ENCODE peak calls at places on chromosome 3, in ten cellular contexts. G is kidney epithelial cell, T is lower lobe of right lung, V is cardiac muscle cell, Q is cardiac fibroblast, L is skeletal muscle cell, U is heart left ventricle, Z is transverse colon, Y is GM12865, B is psoas muscle. K is an unnamed sample.

GRCh38 chr3:53804697-53805462 is 41.3 kb downstream of the CHDH start:
- DNase-seq in Q (peak; percentile 52), G (peak; percentile 55), B (no peak), V (peak; percentile 61), Y (peak; percentile 36), Z (no peak), T (no peak), U (no peak), L (no peak), K (no peak)

GRCh38 chr3:193594946-193595689 is 2.1 kb downstream of the OPA1 start:
- DNase-seq in T (no peak), Z (no peak), B (no peak), G (no peak), Y (no peak), V (peak; percentile 17), Q (peak; percentile 36), L (no peak), U (no peak), K (no peak)

GRCh38 chr3:14178247-14179113 is at the start of the genes LSM3 and XPC:
- DNase-seq in Y (peak; percentile 99), Z (peak; percentile 98), U (peak; percentile 96), G (peak; percentile 93), Q (peak; percentile 100), T (peak; percentile 97), V (peak; percentile 99), B (peak; percentile 97), L (peak; percentile 96), K (peak; percentile 95)

GRCh38 chr3:196341142-196341541 is 3.0 kb upstream of the TM4SF19 start:
- DNase-seq in T (no peak), Q (peak; percentile 80), Z (no peak), G (no peak), L (peak; percentile 43), Y (no peak), V (peak; percentile 61), B (no peak), U (no peak), K (no peak)

GRCh38 chr3:107142171-107142570 is 235.1 kb upstream of the CCDC54 start:
- DNase-seq in V (no peak), L (no peak), Z (no peak), B (no peak), T (no peak), U (no peak), Q (no peak), G (no peak), Y (no peak), K (no peak)

GRCh38 chr3:72820405-72820804 is 27.8 kb downstream of the SHQ1 start:
- DNase-seq in Q (peak; percentile 79), B (no peak), G (no peak), Z (peak; percentile 31), L (peak; percentile 65), U (peak; percentile 58), Y (peak; percentile 44), T (no peak), V (peak; percentile 81), K (no peak)

GRCh38 chr3:183253364-183253960 is 409 bp downstream of the B3GNT5 start:
- DNase-seq in Z (peak; percentile 68), G (no peak), L (no peak), Q (peak; percentile 73), V (peak; percentile 86), B (peak; percentile 80), Y (no peak), T (peak; percentile 88), U (peak; percentile 81), K (no peak)

GRCh38 chr3:46993292-46993691 is 13.8 kb downstream of the NBEAL2 start:
- DNase-seq in T (no peak), Q (no peak), Y (no peak), Z (no peak), L (no peak), V (no peak), B (no peak), U (no peak), G (no peak), K (no peak)

DNA sequence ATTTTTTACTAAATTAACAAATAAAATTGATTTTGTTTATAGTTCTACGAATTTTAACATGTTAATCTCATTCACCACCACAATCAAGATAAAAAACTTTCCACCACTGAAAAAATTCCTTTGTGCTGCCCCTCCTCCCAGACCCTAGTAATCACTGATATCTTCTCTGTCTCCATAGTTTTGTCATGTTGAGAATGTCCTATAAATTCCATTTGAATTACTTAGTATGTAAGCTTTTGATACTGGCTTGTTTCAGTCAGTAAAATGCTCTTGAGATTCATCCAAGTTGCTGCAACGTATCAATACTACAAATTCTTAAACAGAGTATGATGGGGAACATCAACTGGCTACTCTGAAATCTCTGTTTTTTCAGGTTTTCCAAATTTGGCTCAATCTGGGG is 129.6 kb downstream of the CTNNB1 start:
- DNase-seq in T (no peak), U (no peak), Y (no peak), Q (peak; percentile 47), B (no peak), Z (no peak), G (no peak), V (peak; percentile 36), L (no peak), K (no peak)
- H3K4me3 ChIP-seq in T (no peak overlapping the region), U (no peak overlapping the region), Y (no peak overlapping the region), Q (no peak overlapping the region), B (no peak overlapping the region), Z (no peak overlapping the region), G (no peak overlapping the region), V (no peak overlapping the region), L (no peak overlapping the region), K (no peak overlapping the region)

DNA sequence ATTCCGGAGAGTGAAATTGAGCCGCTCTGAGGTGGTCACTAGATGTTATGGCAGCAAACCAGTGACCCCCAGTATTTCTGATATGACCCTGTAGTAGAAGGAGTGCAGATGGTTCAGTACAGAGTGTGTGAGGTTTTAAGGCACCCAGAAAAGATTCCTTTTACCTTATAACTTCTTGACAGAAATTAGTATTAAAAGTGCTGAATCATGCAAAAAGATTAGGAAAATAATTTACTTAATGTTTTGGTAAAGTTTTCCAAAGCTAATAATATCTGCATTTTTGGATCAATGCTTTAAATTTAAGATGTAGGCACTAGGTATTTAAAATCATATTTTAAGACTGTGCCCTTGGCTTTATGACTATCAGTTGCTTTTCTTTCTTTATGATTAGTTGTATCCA is 241.8 kb upstream of the TOPAZ1 start:
- DNase-seq in V (no peak), U (no peak), Q (no peak), Y (no peak), G (no peak), Z (no peak), L (no peak), B (no peak), T (no peak), K (no peak)
- H3K4me3 ChIP-seq in V (no peak overlapping the region), U (no peak overlapping the region), Q (peak overlapping the region; percentile 77), Y (peak overlapping the region; percentile 69), G (peak overlapping the region; percentile 86), Z (no peak overlapping the region), L (peak overlapping the region; percentile 80), B (no peak overlapping the region), T (peak overlapping the region; percentile 59), K (no peak overlapping the region)

GRCh38 chr3:157098823-157099185 is 61.1 kb downstream of the CCNL1 start:
- DNase-seq in G (no peak), Q (peak; percentile 57), T (no peak), V (peak; percentile 79), B (no peak), Y (no peak), U (no peak), Z (no peak), L (no peak), K (no peak)

GRCh38 chr3:157100997-157101396 is 59.0 kb downstream of the CCNL1 start:
- DNase-seq in U (no peak), B (no peak), G (no peak), Z (no peak), Y (no peak), T (no peak), L (no peak), Q (no peak), V (no peak), K (no peak)

GRCh38 chr3:157101470-157101869 is 58.5 kb downstream of the CCNL1 start:
- DNase-seq in Y (no peak), Z (no peak), G (no peak), V (no peak), T (no peak), L (no peak), Q (no peak), U (no peak), B (no peak), K (peak; percentile 22)

GRCh38 chr3:157099337-157100078 is 60.4 kb downstream of the CCNL1 start:
- DNase-seq in Q (no peak), L (no peak), T (no peak), Z (no peak), U (no peak), B (no peak), Y (no peak), V (peak; percentile 54), G (no peak), K (no peak)

DNA sequence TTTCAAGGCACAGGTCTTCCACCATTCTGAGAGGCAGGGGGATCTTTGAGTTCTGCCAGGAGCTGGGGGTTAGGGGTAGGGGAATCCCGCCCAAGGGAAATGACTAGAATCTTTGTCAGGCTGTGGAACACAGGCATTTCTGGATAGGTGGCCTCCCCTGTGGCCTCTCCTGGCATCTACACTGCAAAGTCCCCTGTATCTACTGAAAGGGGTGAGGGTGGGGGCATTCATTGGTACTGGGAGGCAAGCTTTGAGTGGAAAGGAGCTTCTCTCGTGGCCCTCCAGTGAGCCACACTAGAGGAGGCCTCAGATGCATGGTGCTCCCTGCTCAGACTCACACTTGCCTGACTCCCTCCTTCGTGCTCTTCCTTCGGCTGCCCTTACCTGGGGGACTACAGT is 59.9 kb downstream of the CCNL1 start:
- DNase-seq in Q (no peak), B (no peak), Y (no peak), V (no peak), Z (no peak), T (no peak), G (no peak), L (no peak), U (no peak), K (no peak)
- H3K4me3 ChIP-seq in Q (no peak overlapping the region), B (no peak overlapping the region), Y (no peak overlapping the region), V (no peak overlapping the region), Z (no peak overlapping the region), T (no peak overlapping the region), G (no peak overlapping the region), L (no peak overlapping the region), U (no peak overlapping the region), K (no peak overlapping the region)

GRCh38 chr3:42836545-42837123 is 27.4 kb downstream of the ACKR2 start:
- DNase-seq in Y (no peak), U (no peak), G (no peak), Z (no peak), L (no peak), V (no peak), T (no peak), Q (no peak), B (no peak), K (no peak)

GRCh38 chr3:42839616-42840015 is 30.4 kb downstream of the ACKR2 start:
- DNase-seq in G (no peak), Q (peak; percentile 82), U (no peak), V (peak; percentile 76), T (no peak), B (no peak), Z (peak; percentile 37), Y (peak; percentile 83), L (no peak), K (peak; percentile 54)

GRCh38 chr3:42841332-42841731 is 32.1 kb downstream of the ACKR2 start:
- DNase-seq in V (no peak), Y (no peak), Z (no peak), T (no peak), L (no peak), B (no peak), G (no peak), U (no peak), Q (no peak), K (no peak)

GRCh38 chr3:42843730-42844713 is 31.7 kb downstream of the CYP8B1 start:
- DNase-seq in T (no peak), Q (no peak), V (peak; percentile 25), G (no peak), Z (peak; percentile 17), Y (no peak), B (no peak), L (no peak), U (no peak), K (no peak)

GRCh38 chr3:42838571-42838970 is 29.3 kb downstream of the ACKR2 start:
- DNase-seq in Y (no peak), L (no peak), T (no peak), G (no peak), V (no peak), Q (no peak), B (no peak), Z (no peak), U (no peak), K (no peak)
- H3K4me3 ChIP-seq in Y (no peak overlapping the region), L (no peak overlapping the region), T (no peak overlapping the region), G (no peak overlapping the region), V (no peak overlapping the region), Q (no peak overlapping the region), B (no peak overlapping the region), Z (no peak overlapping the region), U (no peak overlapping the region), K (no peak overlapping the region)